ENCODE peak calls at places on chromosomes 2 and 18, in five cellular contexts. E is GM12865, O is choroid plexus epithelial cell, P is heart left ventricle, J is coronary artery. U is an unnamed sample.
A peak's percentile ranks its signal among the peaks of the same experiment; 100 is the strongest.

GRCh38 chr18:42636309-42636708 is 479.2 kb downstream of the RIT2 start:
- DNase-seq in P (no peak), E (no peak), O (no peak), J (no peak), U (no peak)

GRCh38 chr2:189086710-189087109 is 92.9 kb downstream of the COL5A2 start:
- DNase-seq in J (no peak), O (peak; percentile 67), P (no peak), E (no peak), U (peak; percentile 91)

GRCh38 chr2:127653421-127654083 is 7.6 kb downstream of the GPR17 start:
- DNase-seq in O (no peak), E (no peak), P (peak; percentile 66), J (no peak), U (no peak)

GRCh38 chr2:68436270-68436669 is 30.8 kb downstream of the FBXO48 start:
- DNase-seq in E (no peak), P (no peak), J (no peak), O (peak; percentile 73), U (peak; percentile 47)

GRCh38 chr2:178075006-178075326 is 2.4 kb upstream of the PDE11A start:
- DNase-seq in J (no peak), P (no peak), O (no peak), E (no peak), U (no peak)

GRCh38 chr18:33755918-33756590 is 178.0 kb downstream of the ASXL3 start:
- DNase-seq in E (peak; percentile 38), P (no peak), J (no peak), O (peak; percentile 87), U (peak; percentile 90)

GRCh38 chr18:6557470-6558245 is 142.9 kb upstream of the L3MBTL4 start:
- DNase-seq in J (no peak), E (no peak), P (no peak), O (peak; percentile 41), U (peak; percentile 2)

GRCh38 chr2:146844226-146844990 is 1000.4 kb upstream of the ACVR2A start:
- DNase-seq in J (no peak), O (peak; percentile 70), E (no peak), P (no peak), U (peak; percentile 67)

GRCh38 chr2:172480301-172481218 is 53.2 kb downstream of the ITGA6 start:
- DNase-seq in J (no peak), O (peak; percentile 40), E (peak; percentile 9), P (peak; percentile 78), U (peak; percentile 25)

GRCh38 chr2:100291152-100291970 is 30.9 kb downstream of the LONRF2 start:
- DNase-seq in O (peak; percentile 96), J (no peak), E (peak; percentile 7), P (no peak), U (peak; percentile 98)

GRCh38 chr2:174023591-174024523 is 58.7 kb upstream of the SP3 start:
- DNase-seq in O (peak; percentile 97), J (no peak), P (no peak), E (peak; percentile 59), U (peak; percentile 94)

GRCh38 chr2:42351864-42352263 is 9.2 kb downstream of the COX7A2L start:
- DNase-seq in O (no peak), E (no peak), J (no peak), P (no peak), U (no peak)

GRCh38 chr2:19989681-19990415 is at the start of gene WDR35:
- DNase-seq in J (peak; percentile 88), E (peak; percentile 92), O (peak; percentile 83), P (peak; percentile 95), U (peak; percentile 80)

GRCh38 chr2:69917854-69918253 is 2.9 kb downstream of the MXD1 start:
- DNase-seq in O (peak; percentile 92), E (no peak), P (no peak), J (no peak), U (peak; percentile 94)

GRCh38 chr2:158395166-158395565 is 61.4 kb downstream of the CCDC148 start:
- DNase-seq in P (no peak), E (no peak), O (peak; percentile 9), J (no peak), U (no peak)

GRCh38 chr2:49000692-49001091 is 153.6 kb downstream of the FSHR start:
- DNase-seq in E (no peak), P (no peak), O (no peak), J (no peak), U (no peak)

GRCh38 chr2:207764096-207764630 is 5.5 kb downstream of the FZD5 start:
- DNase-seq in E (no peak), P (no peak), J (no peak), O (no peak), U (no peak)

GRCh38 chr18:57134564-57135211 is 12.2 kb upstream of the BOD1L2 start:
- DNase-seq in O (no peak), J (no peak), P (no peak), E (no peak), U (peak; percentile 1)

GRCh38 chr2:119694470-119694993 is 15.5 kb downstream of the TMEM177 start:
- DNase-seq in J (no peak), E (no peak), O (no peak), P (no peak), U (no peak)

GRCh38 chr18:68215931-68216330 is 499.0 kb downstream of the TMX3 start:
- DNase-seq in E (no peak), O (peak; percentile 73), P (no peak), J (no peak), U (peak; percentile 28)

GRCh38 chr2:223166215-223166493 is 114.2 kb downstream of the KCNE4 start:
- DNase-seq in P (no peak), O (no peak), J (no peak), E (no peak), U (no peak)

GRCh38 chr2:139622691-139623090 is 842.5 kb upstream of the NXPH2 start:
- DNase-seq in E (no peak), P (no peak), J (no peak), O (no peak), U (no peak)

GRCh38 chr2:28624798-28625701 is 126.6 kb upstream of the PPP1CB start:
- DNase-seq in O (peak; percentile 87), E (peak; percentile 56), J (peak; percentile 94), P (peak; percentile 71), U (peak; percentile 70)

GRCh38 chr2:72924353-72925240 is 7.3 kb downstream of the EMX1 start:
- DNase-seq in P (peak; percentile 61), E (peak; percentile 40), O (no peak), J (peak; percentile 63), U (no peak)

GRCh38 chr2:128359841-128360240 is 41.2 kb upstream of the HS6ST1 start:
- DNase-seq in P (no peak), E (no peak), O (no peak), J (peak; percentile 67), U (no peak)

GRCh38 chr2:17966793-17967192 is 88.3 kb downstream of the KCNS3 start:
- DNase-seq in E (peak; percentile 5), O (no peak), J (no peak), P (no peak), U (no peak)

GRCh38 chr2:118846667-118847446 is 591 bp downstream of the EN1 start:
- DNase-seq in P (no peak), E (no peak), O (peak; percentile 26), J (no peak), U (peak; percentile 54)

GRCh38 chr18:46070683-46071614 is 1.1 kb downstream of the PSTPIP2 start:
- DNase-seq in E (no peak), O (no peak), P (no peak), J (no peak), U (no peak)

GRCh38 chr2:46001290-46001689 is 295.9 kb upstream of the EPAS1 start:
- DNase-seq in O (no peak), P (no peak), J (no peak), E (no peak), U (no peak)

GRCh38 chr2:96145028-96145939 is at the start of gene DUSP2:
- DNase-seq in O (peak; percentile 69), J (no peak), E (peak; percentile 97), P (peak; percentile 89), U (peak; percentile 48)

GRCh38 chr18:6039055-6039454 is 143.7 kb upstream of the TMEM200C start:
- DNase-seq in O (peak; percentile 64), J (no peak), P (no peak), E (no peak), U (peak; percentile 53)

GRCh38 chr18:1394966-1395365 is 490.3 kb downstream of the ADCYAP1 start:
- DNase-seq in E (no peak), P (no peak), J (no peak), O (no peak), U (no peak)

GRCh38 chr2:222307138-222307756 is 8.4 kb upstream of the PAX3 start:
- DNase-seq in O (no peak), P (peak; percentile 53), E (no peak), J (no peak), U (no peak)

GRCh38 chr2:4745596-4745995 is 946.6 kb upstream of the SOX11 start:
- DNase-seq in J (no peak), O (no peak), E (no peak), P (no peak), U (no peak)

DNA sequence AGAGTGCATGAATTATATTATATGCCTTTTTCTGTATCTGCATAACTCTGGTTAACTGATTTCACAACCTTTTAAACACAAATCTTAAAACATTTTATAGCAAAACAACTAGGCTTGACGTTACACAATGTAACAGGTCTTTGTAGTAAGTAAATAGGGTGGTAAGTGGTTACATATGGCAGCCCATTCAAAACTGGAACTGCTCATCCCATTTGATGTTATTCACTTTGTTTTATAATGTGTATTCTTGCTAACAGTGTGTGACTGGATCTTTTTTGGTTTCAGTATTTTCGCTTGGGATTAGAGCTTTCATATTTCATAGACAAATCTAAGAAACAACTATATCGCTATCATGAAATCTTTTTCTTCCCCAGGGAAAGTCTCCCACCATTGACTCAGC is 947.1 kb upstream of the SOX11 start:
- DNase-seq in J (no peak), O (no peak), P (no peak), E (no peak), U (no peak)
- H3K4me3 ChIP-seq in J (no peak overlapping the region), O (no peak overlapping the region), P (no peak overlapping the region), E (no peak overlapping the region), U (no peak overlapping the region)

GRCh38 chr2:168461942-168462331 is 5.9 kb downstream of the CERS6 start:
- DNase-seq in O (no peak), J (no peak), P (no peak), E (no peak), U (no peak)
- TF ChIP-seq CTCF in O (no peak), J (no peak), P (no peak), E (no peak), U (no peak)

DNA sequence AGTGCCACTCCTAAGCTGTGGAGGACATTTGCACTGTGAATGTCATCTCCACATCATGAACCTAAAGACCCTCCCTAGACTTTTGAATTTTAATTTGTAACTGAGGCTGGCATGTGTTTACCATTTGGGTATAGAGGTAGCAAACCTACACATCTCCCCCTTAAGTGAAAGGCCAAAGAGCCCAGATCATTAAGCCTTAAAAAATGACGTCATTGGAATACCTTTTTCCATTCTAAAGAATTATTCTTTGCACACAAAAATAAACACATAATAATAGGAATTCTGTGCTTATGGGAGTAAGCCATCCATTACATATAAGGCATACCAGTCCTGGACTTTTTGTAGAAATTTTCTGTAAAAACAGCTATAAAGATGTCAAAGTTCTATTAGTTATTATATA is 38.9 kb downstream of the ZNF385B start:
- DNase-seq in P (no peak), E (no peak), J (no peak), O (no peak), U (no peak)
- H3K4me3 ChIP-seq in P (no peak overlapping the region), E (no peak overlapping the region), J (no peak overlapping the region), O (no peak overlapping the region), U (no peak overlapping the region)

DNA sequence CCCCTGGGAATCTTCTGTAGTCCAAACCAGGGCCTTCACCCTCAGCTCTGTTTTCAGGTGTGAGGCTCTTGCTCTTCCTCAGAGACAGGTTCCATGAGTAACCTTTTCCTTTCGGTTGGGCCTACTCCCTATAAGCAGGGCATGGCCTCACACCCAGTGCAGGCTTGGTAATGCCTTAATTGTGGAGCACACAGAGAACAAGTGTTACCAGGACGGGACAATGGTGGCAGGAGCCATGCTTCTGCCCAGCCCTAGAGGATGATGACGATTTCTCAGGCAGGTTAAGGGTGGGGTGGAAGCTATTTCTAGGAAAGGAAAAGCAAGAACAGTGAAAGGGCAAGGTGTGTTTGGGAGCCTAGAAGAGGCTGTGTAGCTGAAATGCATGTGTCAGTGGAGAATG is 22.1 kb upstream of the SERPINB12 start:
- DNase-seq in O (no peak), P (no peak), J (no peak), E (no peak), U (no peak)
- TF ChIP-seq CTCF in O (no peak), P (no peak), J (no peak), E (no peak), U (no peak)